ENCODE peak calls at places on chromosomes 11 and 22, in five cellular contexts. R is lung, P is skeletal muscle cell, T is thoracic aorta, B is lower leg skin. V is an unnamed sample.

GRCh38 chr11:107856981-107857517 is 1.5 kb downstream of the SLC35F2 start:
- DNase-seq in R (no peak), P (no peak), T (no peak), B (peak; percentile 27), V (no peak)

GRCh38 chr11:10490398-10491232 is 35.6 kb downstream of the AMPD3 start:
- DNase-seq in R (peak; percentile 71), P (peak; percentile 90), T (peak; percentile 87), B (peak; percentile 78), V (peak; percentile 92)

GRCh38 chr11:100473390-100473740 is 213.7 kb upstream of the ARHGAP42 start:
- DNase-seq in R (no peak), P (no peak), T (no peak), B (no peak), V (no peak)

GRCh38 chr11:84558085-84558905 is 1068.8 kb downstream of the DLG2 start:
- DNase-seq in R (no peak), P (peak; percentile 12), T (no peak), B (no peak), V (peak; percentile 4)

GRCh38 chr22:30816413-30816812 is 121.7 kb downstream of the OSBP2 start:
- DNase-seq in R (no peak), P (no peak), T (no peak), B (no peak), V (no peak)

GRCh38 chr11:115197433-115197832 is 306.8 kb downstream of the CADM1 start:
- DNase-seq in R (no peak), P (no peak), T (no peak), B (no peak), V (no peak)

GRCh38 chr11:85589373-85589772 is 37.8 kb downstream of the DLG2 start:
- DNase-seq in R (no peak), P (no peak), T (no peak), B (no peak), V (no peak)

GRCh38 chr11:35290876-35291275 is 128.5 kb downstream of the SLC1A2 start:
- DNase-seq in R (no peak), P (no peak), T (no peak), B (no peak), V (no peak)

GRCh38 chr11:34387653-34388052 is 29.8 kb upstream of the ABTB2 start:
- DNase-seq in R (no peak), P (no peak), T (no peak), B (no peak), V (no peak)

GRCh38 chr11:46281374-46281831 is 3.9 kb downstream of the CREB3L1 start:
- DNase-seq in R (no peak), P (no peak), T (no peak), B (no peak), V (no peak)

GRCh38 chr22:31139866-31140716 is at the start of gene PLA2G3:
- DNase-seq in R (peak; percentile 90), P (peak; percentile 22), T (no peak), B (peak; percentile 37), V (no peak)

GRCh38 chr11:85316967-85317366 is 310.2 kb downstream of the DLG2 start:
- DNase-seq in R (no peak), P (no peak), T (no peak), B (no peak), V (no peak)

GRCh38 chr11:94543695-94544581 is at the start of gene FUT4:
- DNase-seq in R (peak; percentile 92), P (peak; percentile 47), T (peak; percentile 29), B (peak; percentile 74), V (peak; percentile 29)

GRCh38 chr11:102793677-102794290 is 4.2 kb downstream of the MMP1 start:
- DNase-seq in R (no peak), P (no peak), T (no peak), B (no peak), V (no peak)

GRCh38 chr11:61775606-61776554 is 16.5 kb downstream of the TMEM258 start:
- DNase-seq in R (no peak), P (no peak), T (no peak), B (no peak), V (no peak)

GRCh38 chr11:61776561-61777075 is 15.8 kb downstream of the TMEM258 start:
- DNase-seq in R (peak; percentile 41), P (peak; percentile 19), T (no peak), B (no peak), V (peak; percentile 45)

GRCh38 chr11:61778920-61779650 is 13.3 kb downstream of the TMEM258 start:
- DNase-seq in R (no peak), P (no peak), T (no peak), B (no peak), V (no peak)

GRCh38 chr11:61778357-61778886 is 14.0 kb downstream of the TMEM258 start:
- DNase-seq in R (no peak), P (no peak), T (no peak), B (no peak), V (no peak)

GRCh38 chr11:61777234-61778090 is 14.9 kb downstream of the TMEM258 start:
- DNase-seq in R (no peak), P (no peak), T (no peak), B (no peak), V (no peak)
- H3K4me3 ChIP-seq in R (no peak overlapping the region), P (no peak overlapping the region), T (peak overlapping the region; percentile 27), B (no peak overlapping the region), V (no peak overlapping the region)

GRCh38 chr11:68870470-68870869 is 28.8 kb upstream of the CPT1A start:
- DNase-seq in R (no peak), P (no peak), T (no peak), B (no peak), V (no peak)
- H3K4me3 ChIP-seq in R (no peak overlapping the region), P (peak overlapping the region; percentile 46), T (peak overlapping the region; percentile 83), B (no peak overlapping the region), V (peak overlapping the region; percentile 43)

DNA sequence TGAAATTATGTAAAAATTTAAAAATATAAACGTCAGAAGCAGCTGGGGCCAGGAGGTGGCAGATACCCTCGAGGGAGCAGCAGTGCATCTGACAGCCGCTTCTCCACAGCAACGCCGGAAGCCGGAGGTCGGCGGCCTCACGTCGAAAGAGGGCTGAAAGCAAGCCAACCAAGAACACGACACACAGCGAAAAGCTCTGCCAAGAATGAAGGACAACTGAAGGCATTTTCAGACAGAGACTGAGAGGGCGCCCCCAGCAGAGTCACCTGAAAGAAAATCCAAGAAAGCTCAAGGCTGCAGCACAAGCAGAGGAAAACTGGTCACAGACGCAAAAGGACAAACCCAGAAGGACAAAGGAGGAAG is 34.4 kb upstream of the MOB2 start:
- DNase-seq in R (no peak), P (no peak), T (no peak), B (no peak), V (no peak)
- H3K4me3 ChIP-seq in R (no peak overlapping the region), P (no peak overlapping the region), T (no peak overlapping the region), B (no peak overlapping the region), V (no peak overlapping the region)

GRCh38 chr22:29011868-29012428 is 49.7 kb downstream of the C22orf31 start:
- DNase-seq in R (no peak), P (no peak), T (no peak), B (no peak), V (no peak)

GRCh38 chr22:29012923-29013322 is 48.7 kb downstream of the C22orf31 start:
- DNase-seq in R (no peak), P (no peak), T (no peak), B (no peak), V (no peak)

GRCh38 chr22:29014773-29015172 is 46.9 kb downstream of the C22orf31 start:
- DNase-seq in R (no peak), P (no peak), T (no peak), B (no peak), V (no peak)

GRCh38 chr22:29016067-29016938 is 45.3 kb downstream of the C22orf31 start:
- DNase-seq in R (no peak), P (no peak), T (no peak), B (no peak), V (no peak)

DNA sequence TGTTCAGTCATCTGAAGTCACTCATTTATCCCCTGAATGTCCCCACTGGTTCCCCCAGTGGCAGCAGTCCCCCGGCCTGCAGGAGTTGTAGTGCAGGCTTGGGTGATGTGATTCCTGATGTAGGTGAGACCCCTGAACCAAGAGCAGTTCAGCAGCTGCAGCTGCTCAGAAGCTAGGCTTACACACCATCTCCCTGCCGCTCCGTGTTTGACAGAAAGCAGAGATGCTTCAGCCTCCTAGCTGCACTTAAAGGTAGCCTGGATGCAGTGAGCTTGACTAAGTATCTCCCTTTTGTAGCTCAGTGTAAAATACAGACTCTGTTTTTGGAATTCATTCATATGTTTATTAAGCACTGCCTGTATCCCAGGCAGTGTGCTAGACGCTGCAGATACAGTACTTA is 47.3 kb downstream of the C22orf31 start:
- DNase-seq in R (no peak), P (no peak), T (no peak), B (no peak), V (no peak)
- H3K4me3 ChIP-seq in R (no peak overlapping the region), P (no peak overlapping the region), T (no peak overlapping the region), B (no peak overlapping the region), V (no peak overlapping the region)

GRCh38 chr22:39658367-39658766 is 87.8 kb downstream of the CACNA1I start:
- DNase-seq in R (no peak), P (no peak), T (no peak), B (no peak), V (no peak)
- H3K4me3 ChIP-seq in R (no peak overlapping the region), P (no peak overlapping the region), T (no peak overlapping the region), B (no peak overlapping the region), V (no peak overlapping the region)

V was measured in AG04450.